ENCODE peak calls at places on chromosomes 6 and 20, in four cellular contexts. S, G, F and X are unnamed samples.

GRCh38 chr6:151998784-151999183 is 191.3 kb downstream of the ESR1 start:
- DNase-seq in S (no peak), G (no peak), F (no peak), X (no peak)

GRCh38 chr6:67608099-67608749 is 1026.9 kb upstream of the ADGRB3 start:
- DNase-seq in S (no peak), G (no peak), F (no peak), X (no peak)

GRCh38 chr6:16543491-16543890 is 217.8 kb downstream of the ATXN1 start:
- DNase-seq in S (no peak), G (no peak), F (no peak), X (no peak)

GRCh38 chr20:56483970-56484369 is 15.5 kb downstream of the RTF2 start:
- DNase-seq in S (no peak), G (no peak), F (peak), X (no peak)

GRCh38 chr6:113908801-113909200 is 51.7 kb downstream of the MARCKS start:
- DNase-seq in S (no peak), G (no peak), F (no peak), X (no peak)

GRCh38 chr6:157066781-157067491 is 256.4 kb downstream of the TMEM242 start:
- DNase-seq in S (no peak), G (no peak), F (peak), X (peak)

GRCh38 chr6:6815732-6816131 is 227.2 kb downstream of the LY86 start:
- DNase-seq in S (no peak), G (no peak), F (no peak), X (no peak)

GRCh38 chr6:116476021-116476678 is 15.0 kb downstream of the CALHM6 start:
- DNase-seq in S (no peak), G (no peak), F (peak), X (peak)

GRCh38 chr20:4814696-4815252 is 93.1 kb downstream of the PRND start:
- DNase-seq in S (no peak), G (no peak), F (peak), X (no peak)

GRCh38 chr6:167279766-167280440 is 11.2 kb upstream of the UNC93A start:
- DNase-seq in S (no peak), G (no peak), F (no peak), X (no peak)

GRCh38 chr6:101489456-101489855 is 95.9 kb downstream of the GRIK2 start:
- DNase-seq in S (no peak), G (no peak), F (no peak), X (no peak)

GRCh38 chr20:63579017-63579705 is 5.1 kb upstream of the HELZ2 start:
- DNase-seq in S (no peak), G (no peak), F (peak), X (peak)

GRCh38 chr20:10619427-10619826 is 54.4 kb downstream of the JAG1 start:
- DNase-seq in S (peak), G (no peak), F (no peak), X (no peak)

GRCh38 chr6:29762781-29763214 is 39.6 kb downstream of the HLA-F start:
- DNase-seq in S (no peak), G (no peak), F (no peak), X (no peak)